ENCODE peak calls at places on chromosomes 2 and 18, in seven cellular contexts. Q is MCF 10A, M is cardiac muscle cell, L is A549, P is progenitor cell of endocrine pancreas, B is fibroblast of pulmonary artery, D is heart right ventricle. I is an unnamed sample.

GRCh38 chr18:13616041-13616440 is 110.3 kb downstream of the FAM210A start:
- DNase-seq in Q (no peak), M (no peak), L (no peak), P (no peak), B (no peak), D (no peak), I (no peak)

GRCh38 chr2:213261715-213262114 is 22.5 kb upstream of the SPAG16 start:
- DNase-seq in Q (no peak), M (no peak), L (no peak), P (no peak), B (no peak), D (no peak), I (no peak)

GRCh38 chr2:16682431-16683130 is 16.9 kb upstream of the CYRIA start:
- DNase-seq in Q (no peak), M (no peak), L (no peak), P (no peak), B (no peak), D (peak; percentile 31), I (no peak)

GRCh38 chr2:29014811-29015414 is 33.8 kb downstream of the TOGARAM2 start:
- DNase-seq in Q (peak; percentile 33), M (no peak), L (no peak), P (no peak), B (peak; percentile 70), D (peak; percentile 63), I (no peak)

GRCh38 chr2:7007846-7008741 is 90.9 kb downstream of the RNF144A start:
- DNase-seq in Q (peak; percentile 92), M (peak; percentile 39), L (no peak), P (no peak), B (peak; percentile 93), D (peak; percentile 93), I (no peak)

GRCh38 chr18:248053-248452 is 19.8 kb downstream of the THOC1 start:
- DNase-seq in Q (no peak), M (no peak), L (no peak), P (no peak), B (no peak), D (no peak), I (no peak)

GRCh38 chr2:112724611-112725525 is 4.0 kb downstream of the NT5DC4 start:
- DNase-seq in Q (peak; percentile 33), M (peak; percentile 25), L (peak; percentile 51), P (no peak), B (no peak), D (no peak), I (no peak)

GRCh38 chr2:236014408-236015131 is 153.6 kb downstream of the GBX2 start:
- DNase-seq in Q (no peak), M (no peak), L (no peak), P (no peak), B (no peak), D (no peak), I (peak; percentile 34)

GRCh38 chr2:138269726-138270125 is 231.8 kb upstream of the SPOPL start:
- DNase-seq in Q (no peak), M (no peak), L (no peak), P (no peak), B (no peak), D (no peak), I (no peak)

GRCh38 chr2:84925724-84926376 is 20.4 kb downstream of the TMSB10 start:
- DNase-seq in Q (peak; percentile 97), M (peak; percentile 96), L (peak; percentile 100), P (peak; percentile 95), B (peak; percentile 91), D (peak; percentile 96), I (peak; percentile 98)

GRCh38 chr18:30970201-30970816 is 72.2 kb downstream of the DSC3 start:
- DNase-seq in Q (peak; percentile 75), M (peak; percentile 32), L (peak; percentile 44), P (no peak), B (peak; percentile 67), D (peak; percentile 6), I (no peak)
- TF ChIP-seq CTCF in Q (peak; percentile 50), M (peak; percentile 30), L (peak; percentile 56), P (peak; percentile 55), B (peak; percentile 46), D (peak; percentile 60), I (no peak)

GRCh38 chr18:36901277-36901701 is 72.4 kb downstream of the KIAA1328 start:
- DNase-seq in Q (peak; percentile 24), M (no peak), L (no peak), P (no peak), B (peak; percentile 14), D (no peak), I (no peak)

GRCh38 chr18:36903215-36903928 is 74.4 kb downstream of the KIAA1328 start:
- DNase-seq in Q (peak; percentile 1), M (no peak), L (no peak), P (no peak), B (peak; percentile 42), D (no peak), I (no peak)

GRCh38 chr18:36905560-36905959 is 76.6 kb downstream of the KIAA1328 start:
- DNase-seq in Q (no peak), M (no peak), L (no peak), P (no peak), B (no peak), D (no peak), I (no peak)
- TF ChIP-seq CTCF in Q (no peak), M (no peak), L (no peak), P (no peak), B (no peak), D (no peak), I (no peak)

GRCh38 chr18:63844254-63844653 is 43.3 kb upstream of the SERPINB2 start:
- DNase-seq in Q (peak; percentile 68), M (peak; percentile 34), L (peak; percentile 43), P (no peak), B (peak; percentile 50), D (no peak), I (no peak)
- TF ChIP-seq CTCF in Q (peak; percentile 65), M (peak; percentile 46), L (peak; percentile 43), P (peak; percentile 57), B (peak; percentile 48), D (no peak), I (peak; percentile 52)

DNA sequence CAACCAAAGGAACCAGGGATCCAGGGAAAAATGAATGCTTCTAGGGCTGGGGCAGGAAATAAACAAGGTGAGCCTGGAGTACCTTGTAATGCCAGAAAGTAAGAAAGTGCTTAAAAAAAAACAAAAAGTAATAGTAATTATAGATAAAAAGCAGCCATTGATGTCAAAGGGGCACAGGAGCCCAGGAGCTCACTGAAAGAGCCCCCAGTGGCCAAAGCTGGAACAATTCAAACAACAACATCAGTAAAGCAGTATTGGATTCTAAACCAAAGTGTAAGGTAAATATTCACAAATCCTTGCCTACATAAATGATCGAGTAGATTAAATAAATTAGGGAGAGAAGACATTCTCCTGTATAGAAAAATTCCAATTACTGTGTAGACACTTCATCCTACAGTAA is 114.3 kb upstream of the ARL4C start:
- DNase-seq in Q (peak; percentile 9), M (no peak), L (peak; percentile 14), P (no peak), B (no peak), D (no peak), I (no peak)
- TF ChIP-seq CTCF in Q (no peak), M (peak; percentile 48), L (no peak), P (peak; percentile 50), B (peak; percentile 38), D (no peak), I (peak; percentile 39)

GRCh38 chr2:45910473-45911060 is 259.1 kb downstream of the PRKCE start:
- DNase-seq in Q (peak; percentile 38), M (no peak), L (no peak), P (no peak), B (no peak), D (no peak), I (no peak)

GRCh38 chr2:45911503-45911902 is 260.0 kb downstream of the PRKCE start:
- DNase-seq in Q (no peak), M (no peak), L (no peak), P (no peak), B (no peak), D (no peak), I (no peak)

GRCh38 chr2:45909677-45910191 is 258.3 kb downstream of the PRKCE start:
- DNase-seq in Q (peak; percentile 87), M (no peak), L (no peak), P (no peak), B (no peak), D (no peak), I (no peak)

GRCh38 chr2:45913539-45913938 is 262.1 kb downstream of the PRKCE start:
- DNase-seq in Q (no peak), M (no peak), L (no peak), P (no peak), B (no peak), D (no peak), I (no peak)

DNA sequence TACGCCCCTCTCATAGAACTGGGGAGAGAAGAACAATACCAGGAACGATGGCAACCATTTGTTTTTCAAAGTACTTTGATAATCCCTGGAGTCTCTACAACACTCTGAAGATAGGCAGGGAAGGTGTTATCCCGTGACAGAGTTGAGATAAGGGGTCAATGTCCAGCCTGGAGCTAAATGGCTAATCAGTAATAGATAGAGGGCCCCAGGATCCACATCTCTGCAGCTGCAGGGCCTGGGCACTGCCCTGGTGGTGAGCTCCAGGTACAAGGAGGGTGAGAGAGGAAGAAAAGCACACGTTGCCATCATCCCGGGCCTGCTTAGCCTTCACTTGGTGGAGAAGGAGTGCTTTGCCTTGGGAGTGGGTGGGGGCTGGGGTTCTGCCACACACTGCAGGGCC is 260.6 kb downstream of the PRKCE start:
- DNase-seq in Q (no peak), M (no peak), L (no peak), P (no peak), B (no peak), D (no peak), I (no peak)
- TF ChIP-seq CTCF in Q (no peak), M (no peak), L (no peak), P (no peak), B (no peak), D (no peak), I (no peak)